ENCODE peak calls at places on chromosomes 11 and 22, in eight cellular contexts. Z is BJ; C is stimulated activated CD8-positive, alpha-beta memory T cell treated with anti-CD3 and anti-CD28 coated beads, Interleukin-15, amount 100 ng/mL, for 1 hour; R is GM19239; F is stimulated activated CD4-positive, alpha-beta T cell treated with anti-CD3 and anti-CD28 coated beads, Interleukin-15, amount 100 ng/mL, for 1 hour; U is nephron progenitor cell; E is DMS153; J is stimulated activated naive CD8-positive, alpha-beta T cell treated with anti-CD3 and anti-CD28 coated beads, Interleukin-15, Interleukin-2, amounts not matched to agents 100 U/mL and 50 U/mL, for 24 hours. A is an unnamed sample.
A peak's percentile ranks its signal among the peaks of the same experiment; 100 is the strongest.

GRCh38 chr11:88102595-88102929 is 72.7 kb downstream of the RAB38 start:
- DNase-seq in Z (no peak), C (no peak), R (no peak), F (no peak), U (no peak), E (no peak), J (no peak), A (no peak)

GRCh38 chr11:126465573-126466287 is 110.2 kb downstream of the ST3GAL4 start:
- DNase-seq in Z (no peak), C (no peak), R (peak; percentile 53), F (no peak), U (no peak), E (peak; percentile 39), J (peak; percentile 26), A (no peak)

GRCh38 chr11:116698080-116698479 is 74.7 kb downstream of the BUD13 start:
- DNase-seq in Z (no peak), C (no peak), R (no peak), F (no peak), U (no peak), E (no peak), J (no peak), A (no peak)

GRCh38 chr22:21696115-21696514 is 30.3 kb downstream of the PPIL2 start:
- DNase-seq in Z (no peak), C (no peak), R (no peak), F (no peak), U (no peak), E (no peak), J (no peak), A (no peak)

GRCh38 chr11:71194702-71195101 is 57.7 kb downstream of the SHANK2 start:
- DNase-seq in Z (no peak), C (no peak), R (no peak), F (no peak), U (no peak), E (no peak), J (no peak), A (peak; percentile 16)

GRCh38 chr11:112364962-112365481 is 104.4 kb upstream of the PLET1 start:
- DNase-seq in Z (peak; percentile 88), C (no peak), R (no peak), F (no peak), U (no peak), E (no peak), J (no peak), A (no peak)

GRCh38 chr11:58968251-58968711 is 29.0 kb downstream of the GLYATL1 start:
- DNase-seq in Z (no peak), C (no peak), R (no peak), F (no peak), U (no peak), E (no peak), J (no peak), A (no peak)

GRCh38 chr11:789951-790350 is at the start of gene CEND1:
- DNase-seq in Z (no peak), C (no peak), R (no peak), F (peak; percentile 40), U (peak; percentile 65), E (no peak), J (peak; percentile 67), A (no peak)

A was measured in aorta.